ENCODE peak calls at places on chromosomes 13 and 19, in four cellular contexts. B, E, T and S are unnamed samples.

GRCh38 chr19:49927526-49928264 is 1.3 kb upstream of the ATF5 start:
- DNase-seq in T (no peak), B (no peak), E (no peak), S (no peak)

GRCh38 chr13:48769107-48769704 is 115.5 kb downstream of the CYSLTR2 start:
- DNase-seq in E (peak), B (peak), T (peak), S (peak)

GRCh38 chr19:49371184-49371583 is 7.5 kb downstream of the DKKL1 start:
- DNase-seq in E (no peak), B (no peak), T (no peak), S (no peak)

GRCh38 chr19:12647490-12648071 is 19.0 kb downstream of the MAN2B1 start:
- DNase-seq in E (no peak), T (no peak), B (no peak), S (no peak)

GRCh38 chr19:35563207-35563829 is at the start of gene ATP4A:
- DNase-seq in T (no peak), B (no peak), E (no peak), S (no peak)

GRCh38 chr19:47675859-47676258 is 37.4 kb upstream of the EHD2 start:
- DNase-seq in B (no peak), T (no peak), E (no peak), S (no peak)

GRCh38 chr19:14061751-14062557 is at the start of gene PALM3:
- DNase-seq in T (no peak), B (no peak), E (no peak), S (no peak)

GRCh38 chr19:39032164-39032918 is at the start of gene FBXO27:
- DNase-seq in T (no peak), B (peak), E (peak), S (no peak)

GRCh38 chr19:810077-810855 is 11.5 kb downstream of the PLPPR3 start:
- DNase-seq in B (no peak), T (no peak), E (no peak), S (no peak)

GRCh38 chr19:16262618-16263017 is 62.0 kb upstream of the KLF2 start:
- DNase-seq in E (no peak), T (no peak), B (no peak), S (no peak)

GRCh38 chr19:15240539-15240938 is 8.3 kb upstream of the EPHX3 start:
- DNase-seq in E (no peak), B (no peak), T (no peak), S (no peak)
- TF ChIP-seq CTCF in E (no peak), B (no peak), T (no peak), S (no peak)

DNA sequence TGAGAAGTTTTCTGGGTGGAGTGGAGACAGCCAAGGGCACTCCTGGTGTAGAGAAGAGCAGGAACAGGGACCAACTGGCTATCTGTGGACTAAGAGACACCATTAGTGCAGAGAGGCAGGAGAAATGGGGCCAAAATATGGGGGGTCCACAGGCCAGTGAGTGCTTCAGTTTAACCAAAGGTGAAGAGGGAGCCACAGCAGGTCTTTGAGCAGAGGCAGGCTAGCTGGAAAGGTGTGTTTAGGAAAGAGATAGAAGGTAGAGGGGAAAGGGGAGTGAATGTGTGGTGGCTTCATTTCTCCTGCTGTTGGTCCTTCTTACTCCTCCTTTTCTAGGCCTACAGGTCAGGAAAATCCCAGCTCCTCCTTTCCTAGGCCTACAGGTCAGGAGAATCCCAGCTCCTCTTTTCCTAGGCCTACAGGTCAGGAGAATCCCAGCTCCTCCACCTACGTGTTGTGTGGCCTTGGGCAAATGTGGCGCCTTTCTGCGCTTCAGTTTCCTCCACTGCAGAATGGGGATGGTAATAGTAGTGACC is 1.5 kb downstream of the TMEM238 start:
- DNase-seq in E (no peak), B (no peak), T (no peak), S (no peak)
- H3K4me3 ChIP-seq in E (peak), B (peak), T (no peak), S (no peak)

GRCh38 chr19:10966809-10967208 is 6.0 kb downstream of the SMARCA4 start:
- DNase-seq in E (no peak), B (no peak), T (no peak), S (no peak)

GRCh38 chr19:10965398-10965797 is 4.6 kb downstream of the SMARCA4 start:
- DNase-seq in T (no peak), E (no peak), B (no peak), S (no peak)

GRCh38 chr19:10963865-10964264 is 3.0 kb downstream of the SMARCA4 start:
- DNase-seq in E (no peak), T (no peak), B (no peak), S (no peak)

GRCh38 chr19:10962863-10963262 is 2.0 kb downstream of the SMARCA4 start:
- DNase-seq in B (no peak), T (no peak), E (no peak), S (no peak)

GRCh38 chr19:10964903-10965302 is 4.1 kb downstream of the SMARCA4 start:
- DNase-seq in T (no peak), E (no peak), B (no peak), S (no peak)
- TF ChIP-seq CTCF in T (no peak), E (no peak), B (no peak), S (no peak)

DNA sequence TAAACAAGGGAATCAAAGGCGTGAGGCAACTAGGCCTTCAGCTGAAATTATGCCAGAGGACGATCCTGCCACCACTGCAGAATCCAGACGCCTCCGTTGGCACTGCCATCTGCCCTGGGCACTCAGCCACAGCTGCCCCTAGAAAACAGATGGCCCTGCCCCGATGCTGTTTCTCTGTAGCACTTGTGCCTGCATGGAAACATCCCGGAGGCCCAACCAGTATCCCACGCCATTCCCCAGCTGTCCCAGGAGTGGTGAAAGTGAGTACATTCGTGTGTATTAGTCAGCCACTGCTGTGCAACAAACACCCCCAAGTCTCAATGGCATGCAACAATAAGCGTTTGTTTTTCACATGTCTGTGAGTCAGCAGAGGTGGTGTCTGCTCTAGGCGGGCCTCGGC is 8.9 kb upstream of the CRTC1 start:
- DNase-seq in E (peak), T (no peak), B (no peak), S (no peak)
- H3K4me3 ChIP-seq in E (no peak), T (no peak), B (no peak), S (no peak)

DNA sequence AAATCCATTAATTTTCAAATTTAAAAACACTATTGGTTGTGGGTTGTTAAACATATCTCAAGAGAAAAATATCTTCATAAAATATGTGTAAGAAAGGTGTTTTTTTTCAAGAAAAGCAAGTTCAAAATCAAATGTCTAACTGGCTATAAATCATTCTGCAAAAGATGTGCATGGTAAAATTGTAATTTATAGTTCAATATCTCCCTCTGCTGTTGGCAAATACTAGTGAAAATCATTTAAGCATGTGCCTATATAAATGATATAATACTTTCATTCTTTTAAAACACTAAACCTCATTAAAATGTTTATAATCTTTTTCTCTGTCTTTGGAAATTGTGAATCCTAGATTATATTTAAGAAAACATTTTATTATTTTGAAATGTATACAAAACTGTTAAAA is 17.2 kb upstream of the SLITRK6 start:
- DNase-seq in B (no peak), T (no peak), E (no peak), S (no peak)
- TF ChIP-seq CTCF in B (no peak), T (no peak), E (no peak), S (no peak)

DNA sequence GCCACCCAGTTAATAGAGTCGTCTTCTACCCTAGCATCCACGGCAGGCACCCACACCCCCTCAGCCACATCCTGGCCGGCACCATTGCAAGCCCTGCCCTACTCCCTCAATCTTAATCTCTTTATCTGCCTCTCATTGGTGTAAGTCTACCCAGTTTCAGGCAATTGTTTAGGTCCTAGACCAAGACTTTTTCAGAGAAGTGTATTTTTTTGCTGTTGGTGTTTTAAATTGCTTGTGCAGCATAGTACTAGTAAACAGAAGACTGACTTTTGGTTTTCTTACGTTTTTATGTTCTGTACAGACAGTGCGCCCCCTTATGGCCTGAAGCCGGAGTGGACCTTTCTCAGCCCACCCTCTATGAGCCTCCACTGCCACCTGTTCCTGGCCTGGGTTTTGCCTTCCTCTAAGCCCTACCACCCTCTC is 2.3 kb upstream of the LCP1 start:
- DNase-seq in T (no peak), B (no peak), E (peak), S (no peak)
- H3K4me3 ChIP-seq in T (no peak), B (no peak), E (no peak), S (no peak)

GRCh38 chr13:44181938-44182337 is 191.7 kb upstream of the SERP2 start:
- DNase-seq in B (no peak), E (no peak), T (no peak), S (no peak)
- TF ChIP-seq CTCF in B (no peak), E (no peak), T (no peak), S (no peak)

GRCh38 chr13:43757266-43757665 is 29.5 kb downstream of the ENOX1 start:
- DNase-seq in B (no peak), E (no peak), T (no peak), S (no peak)

GRCh38 chr13:43763143-43763759 is 23.5 kb downstream of the ENOX1 start:
- DNase-seq in B (no peak), T (no peak), E (no peak), S (no peak)

GRCh38 chr13:43764349-43764748 is 22.4 kb downstream of the ENOX1 start:
- DNase-seq in E (no peak), B (no peak), T (no peak), S (no peak)

GRCh38 chr13:43758834-43759233 is 27.9 kb downstream of the ENOX1 start:
- DNase-seq in E (no peak), T (no peak), B (no peak), S (no peak)

GRCh38 chr13:43760257-43760656 is 26.5 kb downstream of the ENOX1 start:
- DNase-seq in E (no peak), T (no peak), B (no peak), S (no peak)
- H3K4me3 ChIP-seq in E (no peak), T (no peak), B (no peak), S (no peak)

GRCh38 chr19:58400916-58401824 is 5.7 kb downstream of the RNF225 start:
- DNase-seq in T (peak), B (peak), E (peak), S (peak)
- TF ChIP-seq CTCF in T (no peak), B (no peak), E (peak), S (no peak)

DNA sequence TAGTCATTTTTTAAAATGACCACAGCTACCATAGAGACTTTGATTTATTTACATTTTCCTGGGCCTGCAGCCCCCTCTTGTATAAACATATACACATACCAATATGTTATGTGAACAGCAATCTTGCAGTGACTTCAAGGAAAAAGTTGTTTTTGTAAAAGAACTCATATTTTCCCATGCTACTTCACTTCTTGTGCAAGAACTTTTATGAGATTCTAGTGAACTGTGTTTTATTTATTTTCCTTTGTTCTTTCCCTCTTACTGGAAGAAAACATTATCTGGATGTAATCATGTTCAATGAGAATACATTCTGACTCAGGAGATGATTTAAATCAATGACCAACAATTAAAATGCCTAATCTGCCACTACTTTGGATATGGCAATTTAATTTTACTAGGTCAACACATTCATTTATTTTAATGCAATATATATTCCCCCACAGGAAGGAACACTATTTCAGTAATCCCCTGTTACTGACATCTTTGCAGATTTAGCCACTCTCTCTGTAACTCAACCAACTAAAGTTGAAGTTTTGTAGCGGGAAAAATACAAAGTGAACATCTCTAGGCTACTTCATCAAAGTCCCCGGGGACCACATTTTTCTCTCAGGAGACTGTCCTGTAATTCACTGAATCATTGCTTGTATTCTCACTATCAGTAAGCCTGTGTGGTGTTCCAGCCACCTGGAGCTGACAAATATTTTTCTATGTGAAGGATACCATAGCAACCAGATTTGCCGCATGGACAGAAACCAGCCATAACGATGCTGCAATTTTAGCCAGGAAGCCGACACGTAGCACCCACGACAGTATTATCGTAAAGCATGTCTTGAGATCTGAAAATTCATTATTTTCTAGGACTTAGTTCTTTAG is 90.5 kb downstream of the STARD13 start:
- DNase-seq in B (no peak), E (no peak), T (peak), S (peak)
- H3K4me3 ChIP-seq in B (no peak), E (peak), T (no peak), S (no peak)